ENCODE peak calls at places on chromosomes 16 and 17, in ten cellular contexts. One of them, this sample, is unnamed.

GRCh38 chr17:58189436-58190146 is 2.9 kb upstream of the EPX start:
- DNase-seq in psoas muscle: peak; percentile 73
- DNase-seq in RWPE1: peak; percentile 88
- DNase-seq in esophagus muscularis mucosa: no peak
- DNase-seq in dorsolateral prefrontal cortex: no peak
- DNase-seq in OCI-LY7: no peak
- DNase-seq in left ventricle myocardium inferior: peak; percentile 26
- DNase-seq in uterus: no peak
- DNase-seq in heart right ventricle: peak; percentile 32
- DNase-seq in CD4-positive, alpha-beta T cell: no peak
- DNase-seq in this sample: peak; percentile 97

GRCh38 chr16:11379420-11379819 is 34.2 kb downstream of the RMI2 start:
- DNase-seq in dorsolateral prefrontal cortex: no peak
- DNase-seq in esophagus muscularis mucosa: no peak
- DNase-seq in uterus: no peak
- DNase-seq in OCI-LY7: no peak
- DNase-seq in CD4-positive, alpha-beta T cell: no peak
- DNase-seq in RWPE1: no peak
- DNase-seq in heart right ventricle: no peak
- DNase-seq in left ventricle myocardium inferior: no peak
- DNase-seq in psoas muscle: no peak
- DNase-seq in this sample: peak; percentile 59

GRCh38 chr16:15795615-15796014 is 61.2 kb downstream of the MYH11 start:
- DNase-seq in esophagus muscularis mucosa: no peak
- DNase-seq in RWPE1: no peak
- DNase-seq in dorsolateral prefrontal cortex: no peak
- DNase-seq in heart right ventricle: no peak
- DNase-seq in CD4-positive, alpha-beta T cell: no peak
- DNase-seq in left ventricle myocardium inferior: no peak
- DNase-seq in OCI-LY7: no peak
- DNase-seq in psoas muscle: no peak
- DNase-seq in uterus: no peak
- DNase-seq in this sample: no peak

GRCh38 chr17:6597727-6598126 is 41.4 kb upstream of the PITPNM3 start:
- DNase-seq in CD4-positive, alpha-beta T cell: no peak
- DNase-seq in dorsolateral prefrontal cortex: no peak
- DNase-seq in RWPE1: no peak
- DNase-seq in OCI-LY7: no peak
- DNase-seq in heart right ventricle: no peak
- DNase-seq in left ventricle myocardium inferior: no peak
- DNase-seq in uterus: no peak
- DNase-seq in esophagus muscularis mucosa: no peak
- DNase-seq in psoas muscle: no peak
- DNase-seq in this sample: no peak

GRCh38 chr17:48241770-48242497 is 134.4 kb downstream of the SNX11 start:
- DNase-seq in CD4-positive, alpha-beta T cell: no peak
- DNase-seq in OCI-LY7: no peak
- DNase-seq in left ventricle myocardium inferior: no peak
- DNase-seq in esophagus muscularis mucosa: no peak
- DNase-seq in RWPE1: no peak
- DNase-seq in uterus: no peak
- DNase-seq in heart right ventricle: no peak
- DNase-seq in psoas muscle: no peak
- DNase-seq in dorsolateral prefrontal cortex: no peak
- DNase-seq in this sample: no peak

GRCh38 chr16:70737377-70738082 is 51.7 kb upstream of the MTSS2 start:
- DNase-seq in esophagus muscularis mucosa: no peak
- DNase-seq in uterus: peak; percentile 67
- DNase-seq in left ventricle myocardium inferior: peak; percentile 83
- DNase-seq in OCI-LY7: peak; percentile 65
- DNase-seq in CD4-positive, alpha-beta T cell: peak; percentile 34
- DNase-seq in heart right ventricle: peak; percentile 74
- DNase-seq in dorsolateral prefrontal cortex: no peak
- DNase-seq in psoas muscle: peak; percentile 81
- DNase-seq in RWPE1: no peak
- DNase-seq in this sample: peak; percentile 95

GRCh38 chr17:17365476-17366110 is 62.4 kb downstream of the NT5M start:
- DNase-seq in RWPE1: no peak
- DNase-seq in esophagus muscularis mucosa: no peak
- DNase-seq in uterus: no peak
- DNase-seq in psoas muscle: peak; percentile 30
- DNase-seq in CD4-positive, alpha-beta T cell: no peak
- DNase-seq in OCI-LY7: no peak
- DNase-seq in dorsolateral prefrontal cortex: no peak
- DNase-seq in heart right ventricle: no peak
- DNase-seq in left ventricle myocardium inferior: no peak
- DNase-seq in this sample: peak; percentile 46

GRCh38 chr17:63304704-63305261 is 141.3 kb downstream of the CYB561 start:
- DNase-seq in psoas muscle: no peak
- DNase-seq in RWPE1: no peak
- DNase-seq in heart right ventricle: no peak
- DNase-seq in OCI-LY7: no peak
- DNase-seq in uterus: no peak
- DNase-seq in esophagus muscularis mucosa: no peak
- DNase-seq in left ventricle myocardium inferior: no peak
- DNase-seq in dorsolateral prefrontal cortex: no peak
- DNase-seq in CD4-positive, alpha-beta T cell: no peak
- DNase-seq in this sample: no peak

GRCh38 chr16:54342001-54342776 is 55.6 kb upstream of the IRX3 start:
- DNase-seq in RWPE1: peak; percentile 38
- DNase-seq in CD4-positive, alpha-beta T cell: no peak
- DNase-seq in esophagus muscularis mucosa: no peak
- DNase-seq in left ventricle myocardium inferior: no peak
- DNase-seq in dorsolateral prefrontal cortex: no peak
- DNase-seq in uterus: no peak
- DNase-seq in psoas muscle: no peak
- DNase-seq in OCI-LY7: no peak
- DNase-seq in heart right ventricle: no peak
- DNase-seq in this sample: no peak

GRCh38 chr17:64282753-64283080 is 19.7 kb upstream of the TEX2 start:
- DNase-seq in RWPE1: no peak
- DNase-seq in dorsolateral prefrontal cortex: peak; percentile 74
- DNase-seq in OCI-LY7: no peak
- DNase-seq in left ventricle myocardium inferior: no peak
- DNase-seq in psoas muscle: no peak
- DNase-seq in heart right ventricle: no peak
- DNase-seq in esophagus muscularis mucosa: no peak
- DNase-seq in uterus: no peak
- DNase-seq in CD4-positive, alpha-beta T cell: no peak
- DNase-seq in this sample: peak; percentile 13

GRCh38 chr16:55107851-55108250 is 177.2 kb downstream of the IRX5 start:
- DNase-seq in esophagus muscularis mucosa: no peak
- DNase-seq in dorsolateral prefrontal cortex: no peak
- DNase-seq in left ventricle myocardium inferior: no peak
- DNase-seq in heart right ventricle: no peak
- DNase-seq in psoas muscle: no peak
- DNase-seq in uterus: no peak
- DNase-seq in RWPE1: no peak
- DNase-seq in CD4-positive, alpha-beta T cell: no peak
- DNase-seq in OCI-LY7: no peak
- DNase-seq in this sample: no peak

GRCh38 chr16:72554935-72555334 is 383.0 kb upstream of the PMFBP1 start:
- DNase-seq in heart right ventricle: no peak
- DNase-seq in CD4-positive, alpha-beta T cell: no peak
- DNase-seq in left ventricle myocardium inferior: no peak
- DNase-seq in RWPE1: no peak
- DNase-seq in uterus: no peak
- DNase-seq in dorsolateral prefrontal cortex: no peak
- DNase-seq in esophagus muscularis mucosa: no peak
- DNase-seq in OCI-LY7: no peak
- DNase-seq in psoas muscle: no peak
- DNase-seq in this sample: no peak

GRCh38 chr17:17681744-17682292 is 560 bp downstream of the RAI1 start:
- DNase-seq in psoas muscle: peak; percentile 71
- DNase-seq in esophagus muscularis mucosa: no peak
- DNase-seq in uterus: peak; percentile 55
- DNase-seq in heart right ventricle: peak; percentile 60
- DNase-seq in left ventricle myocardium inferior: peak; percentile 49
- DNase-seq in dorsolateral prefrontal cortex: no peak
- DNase-seq in RWPE1: no peak
- DNase-seq in OCI-LY7: peak; percentile 71
- DNase-seq in CD4-positive, alpha-beta T cell: no peak
- DNase-seq in this sample: peak; percentile 87

GRCh38 chr16:52549011-52549692 is 2.2 kb upstream of the TOX3 start:
- DNase-seq in esophagus muscularis mucosa: peak; percentile 60
- DNase-seq in CD4-positive, alpha-beta T cell: no peak
- DNase-seq in uterus: no peak
- DNase-seq in psoas muscle: no peak
- DNase-seq in left ventricle myocardium inferior: no peak
- DNase-seq in RWPE1: no peak
- DNase-seq in heart right ventricle: no peak
- DNase-seq in OCI-LY7: no peak
- DNase-seq in dorsolateral prefrontal cortex: no peak
- DNase-seq in this sample: no peak
- TF ChIP-seq CTCF in esophagus muscularis mucosa: peak; percentile 11
- TF ChIP-seq CTCF in CD4-positive, alpha-beta T cell: no peak
- TF ChIP-seq CTCF in uterus: no peak
- TF ChIP-seq CTCF in psoas muscle: no peak
- TF ChIP-seq CTCF in left ventricle myocardium inferior: peak; percentile 40
- TF ChIP-seq CTCF in RWPE1: no peak
- TF ChIP-seq CTCF in heart right ventricle: peak; percentile 11
- TF ChIP-seq CTCF in OCI-LY7: no peak
- TF ChIP-seq CTCF in dorsolateral prefrontal cortex: peak; percentile 41
- TF ChIP-seq CTCF in this sample: no peak

DNA sequence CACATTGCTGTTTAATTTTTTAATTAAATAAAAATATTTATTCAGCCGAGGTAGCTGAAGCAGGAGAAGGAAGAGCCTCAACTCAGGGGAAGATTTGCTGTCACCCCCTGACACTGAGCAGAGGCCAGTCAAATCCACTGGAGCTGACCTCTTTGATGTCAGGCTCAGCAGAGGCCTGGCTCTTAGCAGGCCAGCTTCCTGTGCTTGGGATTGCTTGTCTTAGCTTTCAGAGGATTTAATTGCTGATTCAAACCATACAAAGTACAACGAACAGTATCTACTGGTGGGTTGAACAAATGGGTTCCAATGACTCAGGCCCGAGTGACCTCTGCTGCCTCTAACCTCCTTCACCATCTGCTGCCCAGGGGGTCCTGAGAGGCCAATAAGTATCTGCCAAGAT is 417.0 kb upstream of the HSBP1 start:
- DNase-seq in OCI-LY7: no peak
- DNase-seq in esophagus muscularis mucosa: no peak
- DNase-seq in uterus: no peak
- DNase-seq in RWPE1: no peak
- DNase-seq in psoas muscle: no peak
- DNase-seq in left ventricle myocardium inferior: no peak
- DNase-seq in CD4-positive, alpha-beta T cell: no peak
- DNase-seq in heart right ventricle: no peak
- DNase-seq in dorsolateral prefrontal cortex: no peak
- DNase-seq in this sample: peak; percentile 37
- H3K27ac ChIP-seq in OCI-LY7: no peak overlapping the region
- H3K27ac ChIP-seq in esophagus muscularis mucosa: no peak overlapping the region
- H3K27ac ChIP-seq in uterus: peak overlapping the region; percentile 12
- H3K27ac ChIP-seq in RWPE1: no peak overlapping the region
- H3K27ac ChIP-seq in psoas muscle: no peak overlapping the region
- H3K27ac ChIP-seq in left ventricle myocardium inferior: peak overlapping the region; percentile 66
- H3K27ac ChIP-seq in CD4-positive, alpha-beta T cell: no peak overlapping the region
- H3K27ac ChIP-seq in heart right ventricle: no peak overlapping the region
- H3K27ac ChIP-seq in dorsolateral prefrontal cortex: no peak overlapping the region
- H3K27ac ChIP-seq in this sample: no peak overlapping the region

GRCh38 chr16:12453832-12454231 is 349.9 kb downstream of the CPPED1 start:
- DNase-seq in psoas muscle: no peak
- DNase-seq in RWPE1: no peak
- DNase-seq in esophagus muscularis mucosa: no peak
- DNase-seq in CD4-positive, alpha-beta T cell: no peak
- DNase-seq in uterus: no peak
- DNase-seq in heart right ventricle: no peak
- DNase-seq in OCI-LY7: no peak
- DNase-seq in dorsolateral prefrontal cortex: no peak
- DNase-seq in left ventricle myocardium inferior: no peak
- DNase-seq in this sample: no peak

GRCh38 chr16:12456355-12456754 is 347.3 kb downstream of the CPPED1 start:
- DNase-seq in esophagus muscularis mucosa: no peak
- DNase-seq in CD4-positive, alpha-beta T cell: no peak
- DNase-seq in RWPE1: no peak
- DNase-seq in OCI-LY7: no peak
- DNase-seq in heart right ventricle: no peak
- DNase-seq in left ventricle myocardium inferior: no peak
- DNase-seq in psoas muscle: no peak
- DNase-seq in uterus: no peak
- DNase-seq in dorsolateral prefrontal cortex: no peak
- DNase-seq in this sample: no peak

GRCh38 chr16:12458051-12458450 is 345.6 kb downstream of the CPPED1 start:
- DNase-seq in esophagus muscularis mucosa: no peak
- DNase-seq in CD4-positive, alpha-beta T cell: no peak
- DNase-seq in dorsolateral prefrontal cortex: no peak
- DNase-seq in psoas muscle: no peak
- DNase-seq in OCI-LY7: no peak
- DNase-seq in heart right ventricle: no peak
- DNase-seq in RWPE1: no peak
- DNase-seq in uterus: no peak
- DNase-seq in left ventricle myocardium inferior: no peak
- DNase-seq in this sample: no peak

GRCh38 chr16:12452549-12452948 is 351.1 kb downstream of the CPPED1 start:
- DNase-seq in left ventricle myocardium inferior: no peak
- DNase-seq in CD4-positive, alpha-beta T cell: no peak
- DNase-seq in dorsolateral prefrontal cortex: no peak
- DNase-seq in uterus: no peak
- DNase-seq in RWPE1: no peak
- DNase-seq in OCI-LY7: no peak
- DNase-seq in heart right ventricle: no peak
- DNase-seq in psoas muscle: no peak
- DNase-seq in esophagus muscularis mucosa: no peak
- DNase-seq in this sample: no peak

DNA sequence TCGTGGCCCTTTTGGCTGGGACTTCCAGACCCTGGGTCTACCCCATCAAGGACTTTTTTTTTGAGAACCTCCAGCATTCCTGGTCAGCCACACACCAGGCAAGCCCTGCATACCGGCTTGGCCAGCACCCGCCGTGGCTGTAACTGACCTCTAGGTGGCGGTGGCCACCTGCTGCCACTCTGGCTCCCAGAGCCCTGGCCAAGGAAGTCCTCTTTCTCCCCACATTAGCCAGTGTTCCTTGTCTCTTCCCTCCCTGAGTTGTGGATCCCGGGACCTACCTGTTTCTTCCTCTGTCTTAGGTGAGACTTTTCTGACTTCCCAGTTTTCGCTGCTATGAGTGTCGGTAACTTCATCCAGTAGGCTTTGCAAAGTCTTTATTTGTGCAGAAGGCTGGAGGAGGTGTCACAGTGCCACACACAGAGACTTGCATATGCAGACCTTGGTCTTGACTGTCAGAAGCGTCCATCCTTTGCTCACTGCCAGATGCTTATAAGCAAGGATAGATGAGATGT is 348.3 kb downstream of the CPPED1 start:
- DNase-seq in left ventricle myocardium inferior: peak; percentile 42
- DNase-seq in dorsolateral prefrontal cortex: peak; percentile 14
- DNase-seq in uterus: no peak
- DNase-seq in RWPE1: peak; percentile 46
- DNase-seq in OCI-LY7: peak; percentile 61
- DNase-seq in esophagus muscularis mucosa: no peak
- DNase-seq in CD4-positive, alpha-beta T cell: peak; percentile 2
- DNase-seq in psoas muscle: peak; percentile 65
- DNase-seq in heart right ventricle: peak; percentile 40
- DNase-seq in this sample: no peak
- TF ChIP-seq CTCF in left ventricle myocardium inferior: peak; percentile 91
- TF ChIP-seq CTCF in dorsolateral prefrontal cortex: peak; percentile 50
- TF ChIP-seq CTCF in uterus: peak; percentile 55
- TF ChIP-seq CTCF in RWPE1: peak; percentile 74
- TF ChIP-seq CTCF in OCI-LY7: peak; percentile 95
- TF ChIP-seq CTCF in esophagus muscularis mucosa: peak; percentile 52
- TF ChIP-seq CTCF in CD4-positive, alpha-beta T cell: peak; percentile 39
- TF ChIP-seq CTCF in psoas muscle: peak; percentile 79
- TF ChIP-seq CTCF in heart right ventricle: peak; percentile 85
- TF ChIP-seq CTCF in this sample: peak; percentile 95

GRCh38 chr17:73827627-73828241 is 183.5 kb upstream of the SDK2 start:
- DNase-seq in dorsolateral prefrontal cortex: no peak
- DNase-seq in esophagus muscularis mucosa: no peak
- DNase-seq in left ventricle myocardium inferior: no peak
- DNase-seq in heart right ventricle: peak; percentile 10
- DNase-seq in psoas muscle: no peak
- DNase-seq in RWPE1: no peak
- DNase-seq in OCI-LY7: no peak
- DNase-seq in CD4-positive, alpha-beta T cell: peak; percentile 12
- DNase-seq in uterus: no peak
- DNase-seq in this sample: no peak
- H3K27ac ChIP-seq in dorsolateral prefrontal cortex: peak overlapping the region; percentile 26
- H3K27ac ChIP-seq in esophagus muscularis mucosa: no peak overlapping the region
- H3K27ac ChIP-seq in left ventricle myocardium inferior: peak overlapping the region; percentile 74
- H3K27ac ChIP-seq in heart right ventricle: peak overlapping the region; percentile 69
- H3K27ac ChIP-seq in psoas muscle: no peak overlapping the region
- H3K27ac ChIP-seq in RWPE1: peak overlapping the region; percentile 60
- H3K27ac ChIP-seq in OCI-LY7: no peak overlapping the region
- H3K27ac ChIP-seq in CD4-positive, alpha-beta T cell: peak overlapping the region; percentile 48
- H3K27ac ChIP-seq in uterus: no peak overlapping the region
- H3K27ac ChIP-seq in this sample: no peak overlapping the region